ENCODE peak calls at places on chromosomes 7 and 10, in six cellular contexts. W is aorta; U is CD4-positive, alpha-beta T cell; N is kidney; I is PC-3; O is uterus. J is an unnamed sample.

GRCh38 chr7:14747701-14748100 is 154.8 kb downstream of the DGKB start:
- DNase-seq in W (no peak), U (no peak), N (no peak), I (no peak), O (no peak), J (peak)

GRCh38 chr7:89029864-89030263 is 234.3 kb upstream of the TEX47 start:
- DNase-seq in W (no peak), U (no peak), N (no peak), I (peak), O (no peak), J (peak)

GRCh38 chr10:104622598-104623209 is 18.4 kb upstream of the SORCS3 start:
- DNase-seq in W (no peak), U (no peak), N (no peak), I (peak), O (no peak), J (no peak)

GRCh38 chr7:157274991-157275427 is 61.8 kb upstream of the DNAJB6 start:
- DNase-seq in W (peak), U (no peak), N (peak), I (no peak), O (no peak), J (peak)

GRCh38 chr10:14703631-14704001 is 71.1 kb downstream of the FAM107B start:
- DNase-seq in W (no peak), U (no peak), N (no peak), I (no peak), O (no peak), J (no peak)

GRCh38 chr7:33893377-33893776 is 12.0 kb upstream of the BMPER start:
- DNase-seq in W (no peak), U (no peak), N (no peak), I (peak), O (no peak), J (no peak)

GRCh38 chr10:97427571-97428179 is 1.7 kb downstream of the PGAM1 start:
- DNase-seq in W (no peak), U (no peak), N (no peak), I (no peak), O (no peak), J (peak)

GRCh38 chr7:36086571-36086970 is 66.5 kb upstream of the EEPD1 start:
- DNase-seq in W (no peak), U (no peak), N (no peak), I (peak), O (no peak), J (no peak)

GRCh38 chr7:29496355-29497020 is 67.1 kb upstream of the PRR15 start:
- DNase-seq in W (no peak), U (no peak), N (no peak), I (no peak), O (no peak), J (no peak)

GRCh38 chr10:59894114-59894513 is 12.2 kb downstream of the CCDC6 start:
- DNase-seq in W (peak), U (no peak), N (no peak), I (peak), O (peak), J (peak)

GRCh38 chr10:14481752-14482151 is 151.0 kb upstream of the FRMD4A start:
- DNase-seq in W (no peak), U (no peak), N (no peak), I (no peak), O (no peak), J (no peak)

GRCh38 chr7:38179719-38180333 is 1.8 kb downstream of the STARD3NL start:
- DNase-seq in W (no peak), U (no peak), N (no peak), I (no peak), O (no peak), J (no peak)

GRCh38 chr7:151801782-151802468 is 75.0 kb downstream of the PRKAG2 start:
- DNase-seq in W (peak), U (no peak), N (peak), I (no peak), O (no peak), J (no peak)

GRCh38 chr10:21309427-21309826 is 216.1 kb downstream of the SKIDA1 start:
- DNase-seq in W (no peak), U (no peak), N (no peak), I (no peak), O (no peak), J (no peak)

GRCh38 chr7:20786779-20787651 is at the start of gene SP8:
- DNase-seq in W (peak), U (no peak), N (no peak), I (no peak), O (no peak), J (peak)

GRCh38 chr10:131650169-131650705 is 250.6 kb upstream of the PPP2R2D start:
- DNase-seq in W (no peak), U (no peak), N (peak), I (no peak), O (no peak), J (no peak)

GRCh38 chr10:131464789-131465188 is 153.3 kb upstream of the TCERG1L start:
- DNase-seq in W (no peak), U (no peak), N (peak), I (no peak), O (no peak), J (no peak)

GRCh38 chr7:44293561-44294324 is 31.7 kb downstream of the CAMK2B start:
- DNase-seq in W (peak), U (no peak), N (peak), I (no peak), O (peak), J (no peak)

GRCh38 chr7:82851126-82851525 is 311.6 kb downstream of the PCLO start:
- DNase-seq in W (no peak), U (no peak), N (no peak), I (no peak), O (no peak), J (no peak)

GRCh38 chr10:24097771-24098207 is 111.1 kb upstream of the KIAA1217 start:
- DNase-seq in W (no peak), U (no peak), N (no peak), I (no peak), O (no peak), J (no peak)

GRCh38 chr10:120995768-120996167 is 144.6 kb downstream of the WDR11 start:
- DNase-seq in W (no peak), U (no peak), N (no peak), I (no peak), O (no peak), J (no peak)

GRCh38 chr7:40546616-40547501 is 412.1 kb downstream of the SUGCT start:
- DNase-seq in W (no peak), U (no peak), N (no peak), I (peak), O (no peak), J (no peak)

GRCh38 chr7:80841566-80842478 is 77.0 kb downstream of the SEMA3C start:
- DNase-seq in W (no peak), U (no peak), N (no peak), I (peak), O (no peak), J (no peak)

GRCh38 chr7:142196066-142196840 is 61.6 kb downstream of the PRSS58 start:
- DNase-seq in W (no peak), U (no peak), N (no peak), I (no peak), O (no peak), J (no peak)

GRCh38 chr10:103954543-103954942 is 12.4 kb upstream of the SLK start:
- DNase-seq in W (no peak), U (no peak), N (no peak), I (no peak), O (no peak), J (no peak)

GRCh38 chr7:97145068-97145467 is 27.6 kb downstream of the SDHAF3 start:
- DNase-seq in W (no peak), U (no peak), N (no peak), I (peak), O (no peak), J (peak)

GRCh38 chr7:143355450-143356385 is 6.8 kb downstream of the FAM131B start:
- DNase-seq in W (no peak), U (no peak), N (no peak), I (no peak), O (no peak), J (no peak)

GRCh38 chr7:157010588-157011332 is at the start of gene MNX1:
- DNase-seq in W (peak), U (peak), N (peak), I (peak), O (no peak), J (peak)

GRCh38 chr10:61398730-61399129 is 54.5 kb downstream of the TMEM26 start:
- DNase-seq in W (no peak), U (no peak), N (no peak), I (peak), O (no peak), J (no peak)

GRCh38 chr10:61400524-61400923 is 52.7 kb downstream of the TMEM26 start:
- DNase-seq in W (no peak), U (no peak), N (no peak), I (peak), O (no peak), J (no peak)

GRCh38 chr10:61399386-61399785 is 53.8 kb downstream of the TMEM26 start:
- DNase-seq in W (no peak), U (no peak), N (no peak), I (peak), O (no peak), J (no peak)

DNA sequence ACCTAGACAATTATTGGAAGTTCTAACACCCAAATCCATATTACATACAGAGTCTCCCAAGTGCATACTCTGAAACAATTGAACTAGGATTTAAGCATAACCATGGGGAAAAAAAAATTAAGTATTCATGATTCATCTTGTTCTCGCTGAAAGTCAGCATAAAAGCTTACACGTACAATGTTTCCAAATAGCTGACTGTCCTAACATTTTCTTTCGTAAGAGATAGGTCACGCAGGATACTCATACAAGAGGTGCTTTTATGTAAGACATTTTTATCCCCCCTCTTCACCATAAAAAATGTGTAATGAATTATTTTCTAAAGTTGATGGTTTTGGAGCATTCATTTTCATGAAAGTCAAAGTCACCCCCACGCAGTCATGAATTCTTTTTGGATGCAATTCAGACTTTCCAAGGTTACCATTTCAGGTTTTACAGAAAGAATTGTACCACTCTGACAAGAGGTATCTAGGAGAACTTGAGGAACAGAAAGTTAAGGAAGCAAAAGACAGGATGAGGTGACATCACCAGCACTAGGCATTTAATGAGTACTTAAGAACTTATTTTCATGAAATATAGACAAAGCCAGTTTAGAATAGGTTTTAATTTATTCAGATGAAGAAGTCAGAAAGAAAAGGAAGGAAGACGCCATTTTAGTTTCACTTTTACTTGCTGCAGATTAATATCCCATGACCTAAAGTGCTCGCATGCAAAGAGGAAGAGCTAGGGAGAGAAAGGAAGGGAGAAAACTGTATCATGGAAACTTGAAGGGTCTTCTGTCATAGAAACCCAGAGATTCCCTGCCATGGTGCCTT is 55.8 kb downstream of the TMEM26 start:
- DNase-seq in W (no peak), U (no peak), N (no peak), I (no peak), O (no peak), J (peak)
- H3K27ac ChIP-seq in W (no peak), U (no peak), N (peak), I (no peak), O (peak), J (peak)

GRCh38 chr7:105002-105401 is 87.4 kb upstream of the FAM20C start:
- DNase-seq in W (no peak), U (no peak), N (no peak), I (peak), O (no peak), J (no peak)

GRCh38 chr7:102728-103127 is 89.6 kb upstream of the FAM20C start:
- DNase-seq in W (no peak), U (no peak), N (no peak), I (no peak), O (no peak), J (no peak)

GRCh38 chr7:101146-101545 is 91.2 kb upstream of the FAM20C start:
- DNase-seq in W (no peak), U (no peak), N (no peak), I (no peak), O (no peak), J (no peak)

GRCh38 chr7:101696-102376 is 90.5 kb upstream of the FAM20C start:
- DNase-seq in W (no peak), U (no peak), N (peak), I (peak), O (no peak), J (no peak)

GRCh38 chr7:102377-102711 is 90.0 kb upstream of the FAM20C start:
- DNase-seq in W (no peak), U (no peak), N (no peak), I (no peak), O (no peak), J (no peak)
- H3K27ac ChIP-seq in W (no peak), U (no peak), N (no peak), I (peak), O (no peak), J (no peak)

GRCh38 chr7:100478966-100479660 is at the start of gene TSC22D4:
- DNase-seq in W (peak), U (peak), N (peak), I (peak), O (peak), J (peak)

GRCh38 chr7:100475549-100475948 is 3.5 kb downstream of the TSC22D4 start:
- DNase-seq in W (peak), U (no peak), N (peak), I (no peak), O (peak), J (peak)

GRCh38 chr7:100476108-100476780 is 2.8 kb downstream of the TSC22D4 start:
- DNase-seq in W (no peak), U (no peak), N (no peak), I (no peak), O (no peak), J (peak)

GRCh38 chr7:100476903-100477870 is 1.8 kb downstream of the TSC22D4 start:
- DNase-seq in W (peak), U (peak), N (peak), I (no peak), O (peak), J (no peak)

DNA sequence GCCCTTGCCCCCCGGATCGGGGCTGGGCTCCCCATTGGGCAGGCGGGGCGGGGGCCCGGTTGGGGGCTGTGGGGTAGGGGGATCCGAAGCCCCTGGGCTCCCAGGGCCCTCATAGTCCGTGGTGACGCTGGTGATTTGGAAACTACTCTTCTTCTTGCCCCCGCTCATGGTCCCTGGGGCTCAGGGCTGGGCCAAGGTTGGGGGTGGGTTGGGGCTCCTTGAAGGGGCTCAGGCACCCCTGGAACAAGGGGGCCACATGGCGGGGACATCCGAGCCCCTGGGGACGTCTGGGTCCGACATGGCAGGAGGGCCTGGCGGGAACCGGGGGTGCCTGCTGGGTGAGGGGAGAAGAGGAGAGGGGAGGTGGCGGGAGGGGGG is 1.2 kb downstream of the TSC22D4 start:
- DNase-seq in W (peak), U (no peak), N (peak), I (no peak), O (peak), J (no peak)
- H3K27ac ChIP-seq in W (no peak), U (peak), N (peak), I (no peak), O (peak), J (peak)

GRCh38 chr7:24971333-24972165 is 8.4 kb downstream of the OSBPL3 start:
- DNase-seq in W (no peak), U (no peak), N (no peak), I (peak), O (no peak), J (no peak)
- H3K27ac ChIP-seq in W (no peak), U (no peak), N (no peak), I (no peak), O (no peak), J (no peak)

GRCh38 chr7:4715385-4715770 is 33.3 kb downstream of the FOXK1 start:
- DNase-seq in W (peak), U (no peak), N (no peak), I (no peak), O (peak), J (peak)
- H3K27ac ChIP-seq in W (peak), U (no peak), N (no peak), I (no peak), O (no peak), J (peak)

J was measured in cardiac muscle cell.